ENCODE peak calls at places on chromosomes 3 and 15, in four cellular contexts. B is NCI-H526 treated with DMSO at 0.1 percent for 48 hours, O is pancreas, N is Daoy. D is an unnamed sample.

GRCh38 chr3:5798809-5799208 is 611.3 kb downstream of the EDEM1 start:
- DNase-seq in B (no peak), N (no peak), O (no peak), D (no peak)

GRCh38 chr3:177448987-177449975 is 252.0 kb upstream of the TBL1XR1 start:
- DNase-seq in B (no peak), N (peak), O (no peak), D (peak)

GRCh38 chr15:99976811-99977271 is 243.6 kb upstream of the LYSMD4 start:
- DNase-seq in N (peak), B (no peak), O (no peak), D (no peak)

GRCh38 chr15:32750981-32751380 is 33.2 kb downstream of the GREM1 start:
- DNase-seq in B (no peak), O (no peak), N (no peak), D (no peak)

GRCh38 chr15:79811406-79812405 is 85.1 kb downstream of the MTHFS start:
- DNase-seq in N (no peak), O (peak), B (no peak), D (peak)

GRCh38 chr3:192275741-192276355 is 451.5 kb downstream of the FGF12 start:
- DNase-seq in B (no peak), O (no peak), N (peak), D (no peak)

GRCh38 chr3:58266577-58266976 is 29.0 kb downstream of the ABHD6 start:
- DNase-seq in B (no peak), N (no peak), O (no peak), D (no peak)

GRCh38 chr3:193446975-193447602 is 68.5 kb upstream of the ATP13A5 start:
- DNase-seq in B (no peak), O (no peak), N (no peak), D (no peak)

GRCh38 chr3:116444099-116444700 is 1.1 kb downstream of the LSAMP start:
- DNase-seq in B (no peak), N (no peak), O (no peak), D (no peak)